ENCODE peak calls at places on chromosomes 3 and 15, in five cellular contexts. H is hypothalamus; B is Caki2; I is mesothelial cell of epicardium; Y is activated naive CD8-positive, alpha-beta T cell treated with anti-CD3 and anti-CD28 coated beads, Interleukin-2, amount 50 U/mL, for 24 hours. U is an unnamed sample.

GRCh38 chr3:34783881-34784280 is 855.4 kb upstream of the ARPP21 start:
- DNase-seq in I (no peak), B (no peak), Y (no peak), H (no peak), U (no peak)

GRCh38 chr3:160078533-160078932 is 89.9 kb downstream of the IL12A start:
- DNase-seq in H (no peak), I (no peak), B (no peak), Y (no peak), U (no peak)

GRCh38 chr3:42900731-42901420 is 5.1 kb upstream of the ZNF662 start:
- DNase-seq in H (no peak), B (no peak), I (no peak), Y (no peak), U (no peak)

GRCh38 chr15:101115887-101116680 is 135.8 kb downstream of the CHSY1 start:
- DNase-seq in I (no peak), Y (no peak), B (no peak), H (no peak), U (no peak)

GRCh38 chr3:149019581-149019980 is 28.2 kb downstream of the GYG1 start:
- DNase-seq in I (no peak), H (no peak), B (no peak), Y (no peak), U (no peak)

GRCh38 chr3:171353423-171353822 is 106.8 kb downstream of the TNIK start:
- DNase-seq in H (no peak), B (peak), I (no peak), Y (no peak), U (no peak)

GRCh38 chr15:62618432-62618831 is 424.1 kb upstream of the TPM1 start:
- DNase-seq in H (no peak), B (peak), Y (no peak), I (no peak), U (no peak)

GRCh38 chr3:3119393-3119851 is 7.3 kb upstream of the TRNT1 start:
- DNase-seq in I (no peak), B (no peak), Y (no peak), H (no peak), U (no peak)

GRCh38 chr3:183015185-183015584 is 34.8 kb upstream of the DCUN1D1 start:
- DNase-seq in Y (no peak), I (no peak), H (no peak), B (no peak), U (no peak)

GRCh38 chr3:186640473-186640818 is 247 bp downstream of the FETUB start:
- DNase-seq in H (peak), I (no peak), Y (no peak), B (no peak), U (no peak)

GRCh38 chr3:177282028-177282655 is 84.9 kb upstream of the TBL1XR1 start:
- DNase-seq in H (no peak), I (no peak), Y (no peak), B (no peak), U (no peak)

GRCh38 chr15:94582368-94582767 is 351.0 kb downstream of the MCTP2 start:
- DNase-seq in B (peak), H (no peak), I (no peak), Y (peak), U (no peak)

GRCh38 chr3:75224419-75224818 is 439.7 kb upstream of the FRG2C start:
- DNase-seq in H (no peak), I (no peak), Y (no peak), B (peak), U (no peak)

GRCh38 chr3:43071313-43071893 is 34.5 kb downstream of the POMGNT2 start:
- DNase-seq in I (no peak), Y (peak), B (no peak), H (no peak), U (no peak)

GRCh38 chr3:188760408-188760807 is 411.4 kb upstream of the TPRG1 start:
- DNase-seq in H (no peak), I (no peak), Y (no peak), B (no peak), U (no peak)

GRCh38 chr3:73024836-73025235 is 28.2 kb downstream of the PPP4R2 start:
- DNase-seq in Y (no peak), B (no peak), H (no peak), I (no peak), U (no peak)

GRCh38 chr3:30440880-30441279 is 165.5 kb upstream of the TGFBR2 start:
- DNase-seq in H (no peak), B (no peak), I (no peak), Y (no peak), U (no peak)

GRCh38 chr3:183699238-183699947 is 1.8 kb downstream of the YEATS2 start:
- DNase-seq in H (no peak), B (no peak), I (no peak), Y (no peak), U (no peak)

GRCh38 chr3:141659821-141660597 is 78.1 kb upstream of the RNF7 start:
- DNase-seq in Y (peak), I (peak), H (peak), B (peak), U (peak)

GRCh38 chr15:70741107-70741511 is 22.2 kb downstream of the UACA start:
- DNase-seq in I (no peak), B (no peak), Y (no peak), H (no peak), U (peak)

GRCh38 chr15:92907880-92908279 is 7.8 kb downstream of the CHD2 start:
- DNase-seq in Y (no peak), I (no peak), B (peak), H (no peak), U (no peak)

U was measured in omental fat pad.